ENCODE peak calls at places on chromosome 14, in six cellular contexts. O, T, L, Z, R and J are unnamed samples. For H3K36me3, the result is how much of the 10 kb centered on the place peaks cover.

GRCh38 chr14:79791055-79791732 is 420.1 kb downstream of the DIO2 start:
- DNase-seq in O (no peak), T (no peak), L (no peak), Z (no peak), R (no peak), J (no peak)

GRCh38 chr14:70315942-70316341 is 43.5 kb downstream of the COX16 start:
- DNase-seq in O (no peak), T (no peak), L (no peak), Z (no peak), R (no peak), J (no peak)

GRCh38 chr14:73244541-73244940 is 7.2 kb downstream of the PAPLN start:
- DNase-seq in O (no peak), T (no peak), L (no peak), Z (no peak), R (no peak), J (no peak)

GRCh38 chr14:58491593-58491992 is 64.1 kb downstream of the KIAA0586 start:
- DNase-seq in O (no peak), T (no peak), L (no peak), Z (no peak), R (no peak), J (no peak)

GRCh38 chr14:104756477-104757237 is 3.7 kb downstream of the SIVA1 start:
- DNase-seq in O (no peak), T (peak), L (no peak), Z (no peak), R (no peak), J (no peak)

GRCh38 chr14:71574976-71575375 is 357.3 kb upstream of the RGS6 start:
- DNase-seq in O (no peak), T (no peak), L (no peak), Z (no peak), R (no peak), J (no peak)

GRCh38 chr14:68628605-68629310 is 164.1 kb downstream of the ZFP36L1 start:
- DNase-seq in O (peak), T (no peak), L (no peak), Z (no peak), R (no peak), J (peak)

GRCh38 chr14:65901595-65901994 is 489.1 kb downstream of the FUT8 start:
- DNase-seq in O (no peak), T (no peak), L (no peak), Z (no peak), R (no peak), J (no peak)

GRCh38 chr14:30872602-30873001 is 1.8 kb upstream of the COCH start:
- DNase-seq in O (no peak), T (no peak), L (no peak), Z (no peak), R (no peak), J (no peak)

GRCh38 chr14:25516838-25517237 is 466.9 kb upstream of the STXBP6 start:
- DNase-seq in O (no peak), T (no peak), L (no peak), Z (no peak), R (no peak), J (no peak)

GRCh38 chr14:26595922-26596721 is 1.7 kb downstream of the NOVA1 start:
- DNase-seq in O (no peak), T (no peak), L (no peak), Z (no peak), R (no peak), J (no peak)

GRCh38 chr14:53570411-53571387 is 385.9 kb downstream of the BMP4 start:
- DNase-seq in O (no peak), T (no peak), L (no peak), Z (no peak), R (peak), J (no peak)

GRCh38 chr14:31090872-31091764 is 64.9 kb upstream of the STRN3 start:
- DNase-seq in O (peak), T (no peak), L (peak), Z (no peak), R (no peak), J (peak)

GRCh38 chr14:56300495-56300894 is 182.3 kb downstream of the PELI2 start:
- DNase-seq in O (no peak), T (no peak), L (no peak), Z (no peak), R (no peak), J (no peak)

GRCh38 chr14:99624971-99625370 is 20.0 kb upstream of the HHIPL1 start:
- DNase-seq in O (no peak), T (no peak), L (no peak), Z (no peak), R (no peak), J (no peak)

GRCh38 chr14:63677891-63678379 is 36.3 kb upstream of the WDR89 start:
- DNase-seq in O (no peak), T (no peak), L (no peak), Z (no peak), R (no peak), J (peak)

GRCh38 chr14:66628646-66629045 is 120.7 kb downstream of the GPHN start:
- DNase-seq in O (no peak), T (no peak), L (no peak), Z (no peak), R (no peak), J (no peak)

GRCh38 chr14:22163051-22163450 is 426.0 kb downstream of the DAD1 start:
- DNase-seq in O (peak), T (no peak), L (no peak), Z (no peak), R (no peak), J (no peak)

GRCh38 chr14:61296707-61297502 is 15.8 kb upstream of the TMEM30B start:
- DNase-seq in O (peak), T (no peak), L (no peak), Z (peak), R (peak), J (no peak)

GRCh38 chr14:48398675-48399282 is 723.4 kb upstream of the MDGA2 start:
- DNase-seq in O (peak), T (no peak), L (no peak), Z (peak), R (no peak), J (no peak)

GRCh38 chr14:58955294-58955821 is 233.1 kb upstream of the DAAM1 start:
- DNase-seq in O (no peak), T (no peak), L (no peak), Z (no peak), R (peak), J (no peak)

GRCh38 chr14:90682615-90683014 is 133.6 kb downstream of the TTC7B start:
- DNase-seq in O (no peak), T (peak), L (no peak), Z (no peak), R (no peak), J (no peak)
- TF ChIP-seq POLR2AphosphoS5 in O (no peak), T (no peak), L (no peak), Z (no peak), R (no peak), J (no peak)

GRCh38 chr14:95521001-95521400 is 4.6 kb upstream of the SYNE3 start:
- DNase-seq in O (peak), T (no peak), L (no peak), Z (no peak), R (no peak), J (no peak)

GRCh38 chr14:95523051-95523817 is 6.8 kb upstream of the SYNE3 start:
- DNase-seq in O (peak), T (no peak), L (no peak), Z (peak), R (no peak), J (no peak)

GRCh38 chr14:95522116-95522515 is 5.7 kb upstream of the SYNE3 start:
- DNase-seq in O (no peak), T (no peak), L (no peak), Z (no peak), R (no peak), J (no peak)

GRCh38 chr14:95523818-95524448 is 7.5 kb upstream of the SYNE3 start:
- DNase-seq in O (peak), T (no peak), L (no peak), Z (peak), R (no peak), J (peak)

GRCh38 chr14:95522556-95522955 is 6.1 kb upstream of the SYNE3 start:
- DNase-seq in O (no peak), T (no peak), L (no peak), Z (no peak), R (no peak), J (no peak)
- H3K36me3 ChIP-seq in O (under half), T (under half), L (under half), Z (under half), R (under half), J (under half)

DNA sequence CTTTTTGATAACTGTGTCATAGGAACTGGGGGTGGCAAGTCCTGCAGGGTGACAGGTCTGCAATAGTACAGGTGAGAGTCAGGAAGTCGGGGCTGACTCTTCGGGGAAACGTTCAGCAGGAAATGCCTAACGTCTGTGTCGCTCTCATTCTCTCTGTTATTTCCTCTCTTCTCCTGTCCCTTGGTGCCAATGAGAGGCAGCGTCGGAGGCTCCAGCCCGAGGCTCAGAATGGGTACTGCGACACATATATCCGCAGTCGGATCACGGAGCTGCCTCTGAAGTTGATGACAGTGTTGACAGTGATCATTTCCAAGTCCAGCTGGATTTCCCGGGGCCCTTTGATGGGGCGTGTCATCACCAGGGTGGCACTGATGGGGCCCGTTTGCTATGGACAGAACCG is 2.7 kb upstream of the TC2N start:
- DNase-seq in O (peak), T (no peak), L (no peak), Z (no peak), R (no peak), J (peak)
- TF ChIP-seq POLR2A in O (no peak), T (no peak), L (no peak), Z (no peak), R (no peak), J (peak)

DNA sequence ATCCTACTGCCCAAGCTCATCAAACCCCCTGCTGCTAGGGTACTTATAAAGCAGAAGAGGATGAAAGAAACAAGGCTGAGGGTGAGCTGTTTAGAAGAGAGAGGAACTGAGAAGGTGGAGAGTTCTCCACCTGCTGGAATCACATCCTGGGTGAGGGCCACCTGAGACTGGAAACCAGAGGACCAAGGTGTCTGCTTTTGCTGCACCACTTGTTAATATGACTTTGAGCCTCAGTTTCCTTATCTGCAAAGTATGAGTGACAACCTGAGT is 203.2 kb upstream of the SSTR1 start:
- DNase-seq in O (no peak), T (no peak), L (no peak), Z (no peak), R (no peak), J (no peak)
- TF ChIP-seq POLR2AphosphoS5 in O (no peak), T (no peak), L (no peak), Z (no peak), R (no peak), J (no peak)

GRCh38 chr14:51651388-51652167 is at the start of gene FRMD6:
- DNase-seq in O (peak), T (peak), L (peak), Z (peak), R (peak), J (peak)

GRCh38 chr14:51652168-51653095 is 722 bp downstream of the FRMD6 start:
- DNase-seq in O (no peak), T (peak), L (peak), Z (no peak), R (no peak), J (peak)

GRCh38 chr14:51653855-51654548 is 2.3 kb downstream of the FRMD6 start:
- DNase-seq in O (no peak), T (no peak), L (no peak), Z (no peak), R (no peak), J (no peak)

GRCh38 chr14:51654549-51654879 is 2.8 kb downstream of the FRMD6 start:
- DNase-seq in O (no peak), T (no peak), L (no peak), Z (no peak), R (no peak), J (no peak)

DNA sequence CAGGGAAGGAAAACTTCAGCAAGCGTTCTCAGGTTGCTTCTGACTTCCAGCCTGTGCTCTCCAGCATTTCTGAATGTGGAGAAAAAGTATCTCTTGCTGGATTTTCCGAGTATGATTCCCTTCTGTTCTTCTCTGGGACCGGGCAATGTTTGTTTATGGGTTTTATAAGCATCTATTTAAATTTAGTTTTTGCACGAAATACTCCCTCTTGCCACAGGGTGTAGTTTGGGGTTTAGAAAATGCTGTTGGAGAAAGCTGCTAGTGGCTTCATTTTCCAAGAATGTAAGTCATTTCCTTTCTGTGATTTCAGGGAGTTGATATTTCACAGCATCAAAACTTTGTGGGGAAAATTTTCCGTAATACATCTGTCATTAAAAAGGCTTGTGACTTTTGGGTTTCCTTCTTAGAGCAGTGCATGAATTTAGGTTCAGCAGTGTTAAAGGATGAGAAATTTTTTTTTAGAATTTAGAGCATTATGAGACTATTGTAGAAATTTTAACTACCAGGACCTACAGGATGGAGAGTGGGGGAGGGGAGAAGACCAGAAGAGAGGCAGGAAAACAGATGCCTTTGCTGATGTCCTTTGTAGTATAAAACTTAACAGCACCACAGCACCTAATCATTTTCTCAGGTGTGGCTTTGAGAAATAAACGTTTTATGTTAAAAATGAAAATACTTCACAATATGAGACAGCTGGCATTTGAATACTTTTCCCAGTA is 1.5 kb downstream of the FRMD6 start:
- DNase-seq in O (no peak), T (no peak), L (no peak), Z (no peak), R (no peak), J (no peak)
- H3K36me3 ChIP-seq in O (under half), T (under half), L (under half), Z (under half), R (under half), J (under half)

GRCh38 chr14:92686763-92687427 is 61.5 kb downstream of the LGMN start:
- DNase-seq in O (no peak), T (peak), L (peak), Z (peak), R (no peak), J (peak)

GRCh38 chr14:92686411-92686762 is 62.0 kb downstream of the LGMN start:
- DNase-seq in O (no peak), T (no peak), L (no peak), Z (no peak), R (no peak), J (no peak)

GRCh38 chr14:92688434-92689375 is 59.7 kb downstream of the LGMN start:
- DNase-seq in O (no peak), T (peak), L (peak), Z (no peak), R (no peak), J (peak)

GRCh38 chr14:92685784-92686355 is 62.6 kb downstream of the LGMN start:
- DNase-seq in O (no peak), T (no peak), L (peak), Z (no peak), R (no peak), J (no peak)

GRCh38 chr14:92687681-92688433 is 60.6 kb downstream of the LGMN start:
- DNase-seq in O (no peak), T (peak), L (peak), Z (no peak), R (no peak), J (no peak)
- TF ChIP-seq POLR2A in O (no peak), T (peak), L (no peak), Z (no peak), R (no peak), J (no peak)

GRCh38 chr14:81222694-81223093 is 1.9 kb upstream of the GTF2A1 start:
- DNase-seq in O (peak), T (no peak), L (no peak), Z (no peak), R (no peak), J (no peak)

GRCh38 chr14:81220767-81221578 is at the start of gene GTF2A1:
- DNase-seq in O (peak), T (peak), L (peak), Z (peak), R (peak), J (peak)

GRCh38 chr14:81220488-81220766 is 332 bp downstream of the GTF2A1 start:
- DNase-seq in O (no peak), T (no peak), L (no peak), Z (no peak), R (no peak), J (no peak)

GRCh38 chr14:81219821-81220487 is 805 bp downstream of the GTF2A1 start:
- DNase-seq in O (peak), T (peak), L (no peak), Z (peak), R (no peak), J (peak)

DNA sequence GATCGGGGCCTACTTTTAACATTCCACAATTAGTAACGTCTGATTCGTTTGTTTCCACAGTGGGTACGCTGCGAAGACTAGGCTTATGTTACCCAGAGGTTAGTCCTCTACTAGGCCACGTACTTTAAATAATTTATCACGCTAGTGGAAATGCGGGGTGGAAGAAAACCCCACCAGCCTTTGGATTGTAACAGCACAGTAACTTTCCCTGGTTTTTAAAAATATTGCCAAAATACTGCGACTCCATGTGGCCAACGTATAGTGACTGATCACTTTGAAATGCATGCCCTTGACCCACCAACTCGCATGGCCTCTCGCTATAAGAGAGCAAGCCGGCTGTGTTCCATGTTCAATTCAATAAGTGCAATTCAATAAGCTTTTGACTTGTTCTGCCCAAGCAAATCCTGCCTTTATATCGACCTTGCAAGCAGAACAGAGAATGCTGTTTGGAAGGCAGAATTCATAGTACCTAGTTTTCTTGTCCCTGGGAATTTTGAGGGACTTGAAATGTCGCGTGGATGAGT is 882 bp upstream of the GTF2A1 start:
- DNase-seq in O (no peak), T (no peak), L (peak), Z (no peak), R (no peak), J (no peak)
- TF ChIP-seq POLR2AphosphoS5 in O (no peak), T (no peak), L (no peak), Z (no peak), R (no peak), J (no peak)

DNA sequence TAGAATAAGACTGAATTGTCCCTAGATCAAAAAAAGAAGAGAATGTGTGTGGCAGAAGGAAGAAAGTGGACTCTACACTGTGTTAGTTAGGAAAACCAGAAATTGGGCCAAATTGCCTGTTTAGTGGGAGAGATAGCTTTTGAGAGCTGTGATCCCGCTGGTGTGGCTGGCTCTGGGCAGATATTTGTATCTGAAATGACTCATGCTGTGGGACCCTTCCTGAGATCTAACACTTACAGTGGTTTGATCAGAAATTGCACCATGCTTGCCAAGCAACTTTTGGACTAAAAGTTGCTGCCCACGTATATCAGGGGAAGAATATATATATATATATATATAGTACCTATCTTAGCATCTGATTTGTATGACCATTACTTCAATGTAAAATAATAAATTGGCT is 27.7 kb downstream of the TECPR2 start:
- DNase-seq in O (no peak), T (no peak), L (no peak), Z (no peak), R (no peak), J (no peak)
- H3K36me3 ChIP-seq in O (under half), T (under half), L (under half), Z (under half), R (under half), J (under half)